ENCODE peak calls at places on chromosomes 12 and 14, in seven cellular contexts. E, K, R, W, P, O and L are unnamed samples.

GRCh38 chr12:120842595-120842994 is 61.6 kb downstream of the SPPL3 start:
- DNase-seq in E (peak; percentile 33), K (no peak), R (no peak), W (no peak), P (no peak), O (no peak), L (no peak)

GRCh38 chr14:63770187-63770807 is 42.4 kb upstream of the SGPP1 start:
- DNase-seq in E (peak; percentile 21), K (peak; percentile 36), R (peak; percentile 73), W (peak; percentile 67), P (peak; percentile 77), O (peak; percentile 34), L (peak; percentile 63)

GRCh38 chr14:76261371-76261811 is 109.7 kb downstream of the GPATCH2L start:
- DNase-seq in E (peak; percentile 82), K (no peak), R (no peak), W (peak; percentile 66), P (no peak), O (no peak), L (no peak)

GRCh38 chr14:20489093-20489994 is 16.0 kb upstream of the RNASE10 start:
- DNase-seq in E (no peak), K (no peak), R (peak; percentile 47), W (no peak), P (no peak), O (no peak), L (no peak)

GRCh38 chr14:53946404-53947400 is 9.9 kb downstream of the BMP4 start:
- DNase-seq in E (peak; percentile 71), K (no peak), R (no peak), W (peak; percentile 58), P (no peak), O (no peak), L (peak; percentile 65)

GRCh38 chr12:101013993-101014392 is 196.0 kb downstream of the SLC5A8 start:
- DNase-seq in E (no peak), K (no peak), R (no peak), W (no peak), P (no peak), O (no peak), L (no peak)

GRCh38 chr12:89470741-89471504 is 53.7 kb downstream of the GALNT4 start:
- DNase-seq in E (peak; percentile 61), K (peak; percentile 42), R (peak; percentile 66), W (peak; percentile 73), P (peak; percentile 48), O (peak; percentile 74), L (peak; percentile 67)

GRCh38 chr12:58241099-58241498 is 299.7 kb downstream of the ATP23 start:
- DNase-seq in E (no peak), K (no peak), R (no peak), W (no peak), P (no peak), O (no peak), L (no peak)

GRCh38 chr12:45268672-45269406 is 52.9 kb downstream of the ANO6 start:
- DNase-seq in E (peak; percentile 11), K (peak; percentile 56), R (peak; percentile 82), W (peak; percentile 58), P (peak; percentile 17), O (peak; percentile 9), L (peak; percentile 87)

GRCh38 chr12:95177201-95177768 is 40.0 kb downstream of the FGD6 start:
- DNase-seq in E (no peak), K (no peak), R (no peak), W (peak; percentile 21), P (no peak), O (no peak), L (no peak)

GRCh38 chr14:21210023-21210422 is 54.2 kb upstream of the OR5AU1 start:
- DNase-seq in E (no peak), K (no peak), R (no peak), W (no peak), P (no peak), O (no peak), L (no peak)

GRCh38 chr12:109393437-109394345 is 46.0 kb downstream of the MYO1H start:
- DNase-seq in E (peak; percentile 67), K (peak; percentile 48), R (peak; percentile 71), W (peak; percentile 77), P (peak; percentile 73), O (peak; percentile 58), L (peak; percentile 83)

GRCh38 chr12:53999596-54000104 is 311 bp upstream of the HOXC9 start:
- DNase-seq in E (no peak), K (peak; percentile 75), R (peak; percentile 93), W (peak; percentile 77), P (no peak), O (no peak), L (no peak)

GRCh38 chr12:44696542-44696941 is 179.6 kb downstream of the NELL2 start:
- DNase-seq in E (no peak), K (no peak), R (no peak), W (peak; percentile 20), P (no peak), O (no peak), L (no peak)

GRCh38 chr12:122141911-122142725 is 31.9 kb downstream of the IL31 start:
- DNase-seq in E (no peak), K (no peak), R (no peak), W (no peak), P (no peak), O (no peak), L (peak; percentile 6)

GRCh38 chr14:68638056-68638816 is 154.6 kb downstream of the ZFP36L1 start:
- DNase-seq in E (no peak), K (no peak), R (no peak), W (no peak), P (no peak), O (no peak), L (peak; percentile 57)

GRCh38 chr12:131675126-131676080 is 35.5 kb upstream of the SFSWAP start:
- DNase-seq in E (no peak), K (no peak), R (no peak), W (no peak), P (no peak), O (no peak), L (no peak)

DNA sequence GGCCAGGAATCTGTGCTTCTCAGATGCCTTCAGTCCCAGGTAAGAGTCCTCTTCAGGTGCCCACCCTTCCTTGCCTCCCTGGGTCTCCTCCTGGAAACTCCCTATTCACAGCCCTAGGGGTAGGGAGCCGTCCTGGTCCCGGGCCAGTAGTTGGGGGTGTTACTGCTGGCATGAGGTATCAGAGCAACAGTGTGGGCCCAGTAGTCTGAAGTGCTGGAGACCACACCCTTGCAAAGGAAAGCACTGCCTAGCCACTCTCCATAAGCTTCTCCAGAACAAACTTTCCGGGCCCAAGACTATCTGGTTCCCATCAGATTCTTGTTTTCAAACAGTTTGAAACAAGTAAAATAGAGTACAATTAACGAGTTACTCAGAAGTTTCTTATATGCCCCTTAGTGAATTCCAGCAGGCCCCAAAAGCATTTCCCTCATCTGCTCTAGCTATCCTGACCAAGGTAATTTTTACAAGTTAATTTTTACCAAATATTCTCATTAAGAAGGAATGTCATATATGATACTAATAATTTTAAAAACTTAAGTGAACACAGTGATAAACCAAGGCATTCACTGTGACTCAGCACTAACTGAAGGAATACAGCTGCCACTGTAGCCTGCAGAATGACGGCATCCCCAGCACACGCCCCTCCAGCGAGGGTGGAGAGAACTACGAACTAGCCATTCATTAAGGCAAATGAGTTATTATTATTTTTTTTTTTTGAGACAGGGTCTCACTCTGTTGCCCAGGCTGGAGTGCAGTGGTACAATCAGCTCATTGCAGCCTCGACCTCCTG is 49.4 kb downstream of the MOK start:
- DNase-seq in E (no peak), K (no peak), R (peak; percentile 74), W (no peak), P (no peak), O (no peak), L (no peak)
- H2AFZ ChIP-seq in E (no peak overlapping the region), K (no peak overlapping the region), R (peak overlapping the region; percentile 25), W (no peak overlapping the region), P (no peak overlapping the region), O (no peak overlapping the region), L (no peak overlapping the region)

GRCh38 chr14:60722163-60722835 is 1.9 kb downstream of the SIX4 start:
- DNase-seq in E (peak; percentile 86), K (no peak), R (peak; percentile 80), W (peak; percentile 88), P (peak; percentile 58), O (peak; percentile 27), L (peak; percentile 61)

GRCh38 chr14:60720391-60720790 is 3.8 kb downstream of the SIX4 start:
- DNase-seq in E (peak; percentile 68), K (no peak), R (no peak), W (no peak), P (no peak), O (no peak), L (no peak)

GRCh38 chr14:60722836-60723217 is 1.3 kb downstream of the SIX4 start:
- DNase-seq in E (no peak), K (no peak), R (peak; percentile 54), W (peak; percentile 77), P (no peak), O (no peak), L (peak; percentile 56)

GRCh38 chr14:60720962-60721330 is 3.2 kb downstream of the SIX4 start:
- DNase-seq in E (peak; percentile 30), K (no peak), R (no peak), W (no peak), P (no peak), O (no peak), L (no peak)

DNA sequence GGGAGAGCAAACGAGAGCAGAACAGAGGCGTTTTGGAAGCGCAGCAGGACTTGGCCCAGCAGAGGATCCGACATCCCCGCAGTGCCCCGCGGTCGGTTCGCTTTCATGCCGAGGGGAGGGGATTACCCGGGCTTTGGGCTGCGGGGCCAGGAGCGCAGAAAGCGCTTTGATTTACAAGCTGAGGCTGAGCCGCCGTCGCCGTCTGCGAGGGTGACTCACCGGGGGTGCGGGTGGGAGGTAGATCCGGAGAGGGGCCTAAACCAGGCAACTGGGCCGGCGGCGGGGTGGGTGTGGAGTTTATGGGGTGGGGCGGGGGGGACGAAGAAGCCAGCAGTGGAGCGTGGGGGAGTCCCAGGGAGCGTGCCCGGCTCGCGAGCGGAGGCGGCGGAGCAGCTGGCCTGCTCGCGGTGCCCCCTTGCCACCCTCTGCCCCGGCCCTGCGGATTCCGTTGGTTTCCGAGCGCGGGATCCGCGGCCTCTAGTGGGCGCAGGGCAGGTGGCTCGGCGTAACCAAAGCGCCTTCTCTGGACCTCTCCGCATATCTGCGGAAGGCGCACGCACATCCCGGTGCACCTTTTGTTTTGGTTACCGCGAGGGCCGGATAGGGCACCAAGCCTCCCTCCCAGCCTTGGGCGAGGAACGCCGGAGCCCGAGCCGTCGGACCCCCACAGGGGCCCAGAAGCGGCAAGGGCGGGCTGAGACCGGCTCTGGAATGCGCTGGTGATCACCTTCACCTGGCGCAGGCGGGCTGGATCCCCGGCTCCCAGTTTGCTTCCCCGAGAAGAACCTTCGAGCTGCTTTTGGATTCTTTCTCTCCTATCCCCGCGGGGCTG is 2.6 kb downstream of the SIX4 start:
- DNase-seq in E (peak; percentile 82), K (peak; percentile 54), R (peak; percentile 71), W (peak; percentile 89), P (peak; percentile 11), O (no peak), L (peak; percentile 68)
- TF ChIP-seq EZH2phosphoT487 in E (no peak), K (no peak), R (no peak), W (no peak), P (peak; percentile 40), O (no peak), L (no peak)

GRCh38 chr14:32471183-32471582 is 142.1 kb downstream of the AKAP6 start:
- DNase-seq in E (no peak), K (no peak), R (no peak), W (no peak), P (no peak), O (no peak), L (no peak)
- H3K27ac ChIP-seq in E (no peak overlapping the region), K (no peak overlapping the region), R (no peak overlapping the region), W (no peak overlapping the region), P (no peak overlapping the region), O (no peak overlapping the region), L (no peak overlapping the region)

DNA sequence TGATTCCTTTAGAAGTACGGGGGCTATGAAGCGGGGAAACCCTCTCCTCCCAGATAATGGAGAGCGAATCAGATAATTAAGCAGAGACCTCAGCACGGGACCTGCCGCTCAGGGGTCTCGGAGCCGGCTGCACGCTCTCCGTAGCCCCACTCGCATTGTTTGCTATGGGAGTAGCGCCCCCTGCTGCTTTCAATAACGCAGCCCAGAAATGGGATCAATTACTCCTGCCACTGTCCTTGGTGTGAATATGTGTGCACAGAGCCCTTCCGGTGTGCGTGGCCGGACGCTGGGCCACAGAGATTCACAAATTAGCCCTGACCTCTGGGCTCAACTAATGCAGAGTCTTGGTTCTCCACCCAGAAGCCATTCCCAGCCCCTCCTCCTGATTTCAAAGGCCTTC is 76.4 kb upstream of the TMEM132C start:
- DNase-seq in E (peak; percentile 82), K (no peak), R (no peak), W (peak; percentile 2), P (no peak), O (no peak), L (peak; percentile 28)
- H2AFZ ChIP-seq in E (peak overlapping the region; percentile 82), K (no peak overlapping the region), R (no peak overlapping the region), W (no peak overlapping the region), P (no peak overlapping the region), O (no peak overlapping the region), L (no peak overlapping the region)